ENCODE peak calls at places on chromosomes 2 and 18, in five cellular contexts. N, W, L, R and B are unnamed samples.

GRCh38 chr18:42095732-42096377 is 140.8 kb downstream of the PIK3C3 start:
- DNase-seq in N (no peak), W (no peak), L (no peak), R (no peak), B (no peak)

GRCh38 chr2:18706001-18706400 is 116.6 kb upstream of the NT5C1B start:
- DNase-seq in W (no peak), L (no peak), R (no peak), N (no peak), B (no peak)

GRCh38 chr2:127104881-127105655 is 1.9 kb downstream of the BIN1 start:
- DNase-seq in R (no peak), N (no peak), L (no peak), W (no peak), B (no peak)

GRCh38 chr2:150939087-150939486 is 322.6 kb downstream of the RBM43 start:
- DNase-seq in W (peak), R (no peak), L (no peak), N (no peak), B (no peak)

GRCh38 chr18:35355140-35355618 is 11.0 kb upstream of the ZNF24 start:
- DNase-seq in N (peak), W (peak), R (peak), L (peak), B (no peak)

GRCh38 chr2:120919771-120920437 is 184.2 kb downstream of the GLI2 start:
- DNase-seq in L (peak), W (peak), N (no peak), R (peak), B (no peak)

GRCh38 chr2:69159988-69160387 is 147.0 kb downstream of the ANTXR1 start:
- DNase-seq in L (no peak), W (no peak), R (no peak), N (no peak), B (peak)

GRCh38 chr18:11808001-11808855 is 43.0 kb upstream of the CHMP1B start:
- DNase-seq in W (peak), N (no peak), L (no peak), R (peak), B (peak)

GRCh38 chr2:137693521-137693920 is 270.8 kb upstream of the HNMT start:
- DNase-seq in L (no peak), W (peak), N (no peak), R (peak), B (no peak)

GRCh38 chr2:9097871-9098270 is 94.4 kb upstream of the MBOAT2 start:
- DNase-seq in L (no peak), N (no peak), R (no peak), W (no peak), B (no peak)

GRCh38 chr2:30359644-30360167 is 87.3 kb upstream of the LCLAT1 start:
- DNase-seq in W (peak), L (no peak), N (no peak), R (no peak), B (no peak)

GRCh38 chr2:190653931-190654330 is 5.0 kb downstream of the NAB1 start:
- DNase-seq in R (no peak), W (no peak), N (no peak), L (no peak), B (no peak)

GRCh38 chr2:69103495-69103894 is 90.5 kb downstream of the ANTXR1 start:
- DNase-seq in N (no peak), W (no peak), R (no peak), L (no peak), B (no peak)